ENCODE peak calls at places on chromosomes 5 and 9, in ten cellular contexts. P is osteocyte; C is iPS DF 6.9; B is activated CD4-positive, alpha-beta memory T cell treated with anti-CD3 and anti-CD28 coated beads, Interleukin-2, amount 10 ng/mL, durations not matched to agents 7 days and 5 days; X is cardiac fibroblast; T is fibroblast of lung; R is HCT116; J is EL; M is T-helper 2 cell; Y is ACHN. V is an unnamed sample.

GRCh38 chr9:73129941-73130695 is 21.5 kb upstream of the ANXA1 start:
- DNase-seq in P (no peak), C (no peak), B (no peak), X (no peak), T (peak), R (no peak), J (no peak), M (no peak), Y (no peak), V (no peak)

GRCh38 chr5:151825445-151825844 is 53.7 kb downstream of the G3BP1 start:
- DNase-seq in P (no peak), C (peak), B (peak), X (peak), T (peak), R (peak), J (peak), M (no peak), Y (peak), V (peak)

GRCh38 chr5:179400020-179400419 is 54.8 kb upstream of the ADAMTS2 start:
- DNase-seq in P (peak), C (no peak), B (no peak), X (no peak), T (no peak), R (no peak), J (no peak), M (no peak), Y (no peak), V (no peak)

GRCh38 chr9:121686930-121687541 is 35.6 kb downstream of the DAB2IP start:
- DNase-seq in P (no peak), C (peak), B (peak), X (peak), T (peak), R (peak), J (peak), M (no peak), Y (peak), V (peak)

GRCh38 chr9:108889649-108890067 is 27.6 kb downstream of the ACTL7A start:
- DNase-seq in P (no peak), C (no peak), B (no peak), X (peak), T (peak), R (peak), J (peak), M (no peak), Y (peak), V (peak)

GRCh38 chr9:121609845-121610637 is 41.4 kb upstream of the DAB2IP start:
- DNase-seq in P (no peak), C (no peak), B (no peak), X (peak), T (peak), R (peak), J (peak), M (no peak), Y (peak), V (peak)

GRCh38 chr9:127194881-127195713 is 69.5 kb upstream of the GARNL3 start:
- DNase-seq in P (no peak), C (no peak), B (no peak), X (no peak), T (peak), R (peak), J (peak), M (no peak), Y (peak), V (peak)

GRCh38 chr5:1052076-1052475 is 43.5 kb downstream of the NKD2 start:
- DNase-seq in P (no peak), C (no peak), B (no peak), X (no peak), T (no peak), R (no peak), J (no peak), M (no peak), Y (no peak), V (no peak)

GRCh38 chr5:7837401-7837800 is 13.5 kb downstream of the CFAP90 start:
- DNase-seq in P (no peak), C (no peak), B (no peak), X (no peak), T (no peak), R (no peak), J (no peak), M (no peak), Y (peak), V (no peak)

V was measured in HT-29.